ENCODE peak calls at places on chromosomes 5 and 9, in nine cellular contexts. N, G, C, H, T, J, O, V and U are unnamed samples.

GRCh38 chr5:54638090-54638489 is 120.5 kb downstream of the SNX18 start:
- DNase-seq in N (no peak), G (peak; percentile 47), C (no peak), H (no peak), T (no peak), J (no peak), O (no peak), V (no peak), U (no peak)

GRCh38 chr5:178460598-178461425 is 129.4 kb downstream of the COL23A1 start:
- DNase-seq in N (peak; percentile 4), G (peak; percentile 10), C (peak; percentile 86), H (no peak), T (peak; percentile 86), J (peak; percentile 77), O (peak; percentile 54), V (peak; percentile 89), U (peak; percentile 48)

GRCh38 chr9:77215874-77216273 is 38.5 kb downstream of the VPS13A start:
- DNase-seq in N (no peak), G (no peak), C (no peak), H (peak; percentile 19), T (peak; percentile 19), J (no peak), O (no peak), V (no peak), U (no peak)

GRCh38 chr5:79704553-79704952 is 14.9 kb downstream of the CMYA5 start:
- DNase-seq in N (no peak), G (no peak), C (no peak), H (no peak), T (no peak), J (no peak), O (no peak), V (no peak), U (no peak)

GRCh38 chr9:2039294-2040180 is 24.4 kb downstream of the SMARCA2 start:
- DNase-seq in N (no peak), G (no peak), C (peak; percentile 49), H (no peak), T (no peak), J (no peak), O (no peak), V (no peak), U (no peak)

GRCh38 chr5:1918488-1919208 is 35.9 kb upstream of the IRX4 start:
- DNase-seq in N (no peak), G (no peak), C (no peak), H (no peak), T (no peak), J (no peak), O (no peak), V (no peak), U (peak; percentile 40)

GRCh38 chr9:86924206-86924605 is 23.1 kb downstream of the GAS1 start:
- DNase-seq in N (no peak), G (no peak), C (no peak), H (no peak), T (no peak), J (no peak), O (no peak), V (no peak), U (no peak)

GRCh38 chr9:89687216-89687615 is 82.4 kb downstream of the GADD45G start:
- DNase-seq in N (no peak), G (no peak), C (no peak), H (no peak), T (no peak), J (no peak), O (no peak), V (no peak), U (no peak)

GRCh38 chr5:83549681-83550080 is 78.1 kb downstream of the VCAN start:
- DNase-seq in N (no peak), G (no peak), C (no peak), H (no peak), T (no peak), J (no peak), O (no peak), V (no peak), U (no peak)

GRCh38 chr9:123438321-123438720 is 82.3 kb downstream of the CRB2 start:
- DNase-seq in N (no peak), G (no peak), C (no peak), H (no peak), T (no peak), J (no peak), O (no peak), V (no peak), U (no peak)

GRCh38 chr9:131478421-131478868 is 24.3 kb upstream of the POMT1 start:
- DNase-seq in N (peak; percentile 38), G (peak; percentile 55), C (peak; percentile 60), H (no peak), T (peak; percentile 74), J (peak; percentile 62), O (peak; percentile 3), V (peak; percentile 50), U (no peak)

GRCh38 chr5:35269006-35269405 is 38.7 kb upstream of the PRLR start:
- DNase-seq in N (no peak), G (no peak), C (no peak), H (no peak), T (no peak), J (no peak), O (no peak), V (no peak), U (no peak)

DNA sequence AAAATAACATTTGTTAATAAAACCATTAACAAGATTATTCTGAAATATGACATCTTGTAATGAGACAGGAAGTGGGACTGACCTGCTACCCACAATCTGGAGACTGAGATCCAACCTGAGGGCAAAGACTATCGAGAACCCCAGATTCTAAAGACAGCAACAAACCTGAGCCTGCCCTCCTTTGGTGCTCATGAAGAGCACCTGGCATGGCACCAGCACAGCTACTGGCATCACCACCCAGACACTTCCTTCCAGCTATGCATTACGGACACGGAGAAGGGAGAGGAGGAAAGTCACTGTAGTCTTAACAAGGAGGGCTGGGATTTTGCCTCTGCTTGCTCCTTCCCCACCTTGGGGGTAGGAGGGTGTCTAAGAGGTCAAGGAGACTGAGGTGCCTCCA is 105.5 kb downstream of the AUH start:
- DNase-seq in N (no peak), G (no peak), C (no peak), H (no peak), T (no peak), J (no peak), O (no peak), V (no peak), U (no peak)
- H3K4me3 ChIP-seq in N (no peak overlapping the region), G (no peak overlapping the region), C (peak overlapping the region; percentile 6), H (no peak overlapping the region), T (no peak overlapping the region), J (no peak overlapping the region), O (no peak overlapping the region), V (no peak overlapping the region), U (no peak overlapping the region)

GRCh38 chr5:150144876-150145275 is 10.8 kb downstream of the PDGFRB start:
- DNase-seq in N (no peak), G (no peak), C (no peak), H (no peak), T (no peak), J (no peak), O (no peak), V (no peak), U (no peak)

GRCh38 chr5:150144211-150144801 is 11.3 kb downstream of the PDGFRB start:
- DNase-seq in N (no peak), G (no peak), C (peak; percentile 73), H (peak; percentile 78), T (no peak), J (no peak), O (no peak), V (peak; percentile 74), U (peak; percentile 79)

GRCh38 chr5:150142189-150142788 is 13.4 kb downstream of the PDGFRB start:
- DNase-seq in N (no peak), G (no peak), C (no peak), H (no peak), T (no peak), J (no peak), O (no peak), V (no peak), U (no peak)

GRCh38 chr5:150142800-150143724 is 12.6 kb downstream of the PDGFRB start:
- DNase-seq in N (no peak), G (no peak), C (peak; percentile 90), H (peak; percentile 95), T (no peak), J (no peak), O (peak; percentile 33), V (peak; percentile 81), U (peak; percentile 95)

GRCh38 chr5:150143725-150144058 is 12.0 kb downstream of the PDGFRB start:
- DNase-seq in N (no peak), G (no peak), C (no peak), H (no peak), T (no peak), J (no peak), O (no peak), V (no peak), U (no peak)
- H3K4me3 ChIP-seq in N (no peak overlapping the region), G (no peak overlapping the region), C (peak overlapping the region; percentile 38), H (peak overlapping the region; percentile 47), T (no peak overlapping the region), J (no peak overlapping the region), O (no peak overlapping the region), V (peak overlapping the region; percentile 12), U (no peak overlapping the region)

DNA sequence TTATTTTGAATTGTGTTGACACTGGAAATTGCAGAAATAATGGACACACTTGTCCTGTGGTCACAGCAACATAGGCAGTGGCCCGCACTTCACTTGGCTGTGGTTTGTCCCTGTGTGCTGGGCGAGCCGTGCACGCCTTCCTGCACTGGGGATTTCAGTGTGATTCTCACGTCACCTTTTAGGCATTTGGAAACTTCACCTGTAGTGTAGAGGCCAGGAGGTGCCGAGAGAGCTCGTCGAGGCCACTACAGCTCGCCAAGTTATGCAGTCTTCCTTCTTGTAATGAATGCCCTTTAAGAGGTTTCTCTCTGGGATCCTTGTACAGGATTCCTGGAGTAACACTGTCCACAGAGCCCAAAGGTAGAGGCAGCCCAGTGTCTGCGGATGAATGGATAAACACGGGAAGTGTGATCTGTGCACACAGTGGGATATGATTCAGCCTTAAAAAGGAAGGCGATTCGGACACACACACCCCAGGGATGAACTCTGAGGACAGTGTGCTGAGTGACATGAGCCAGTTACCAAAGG is 14.7 kb downstream of the TRAF2 start:
- DNase-seq in N (no peak), G (no peak), C (no peak), H (no peak), T (no peak), J (peak; percentile 36), O (no peak), V (no peak), U (no peak)
- H3K4me3 ChIP-seq in N (no peak overlapping the region), G (peak overlapping the region; percentile 69), C (no peak overlapping the region), H (no peak overlapping the region), T (no peak overlapping the region), J (no peak overlapping the region), O (no peak overlapping the region), V (no peak overlapping the region), U (no peak overlapping the region)

DNA sequence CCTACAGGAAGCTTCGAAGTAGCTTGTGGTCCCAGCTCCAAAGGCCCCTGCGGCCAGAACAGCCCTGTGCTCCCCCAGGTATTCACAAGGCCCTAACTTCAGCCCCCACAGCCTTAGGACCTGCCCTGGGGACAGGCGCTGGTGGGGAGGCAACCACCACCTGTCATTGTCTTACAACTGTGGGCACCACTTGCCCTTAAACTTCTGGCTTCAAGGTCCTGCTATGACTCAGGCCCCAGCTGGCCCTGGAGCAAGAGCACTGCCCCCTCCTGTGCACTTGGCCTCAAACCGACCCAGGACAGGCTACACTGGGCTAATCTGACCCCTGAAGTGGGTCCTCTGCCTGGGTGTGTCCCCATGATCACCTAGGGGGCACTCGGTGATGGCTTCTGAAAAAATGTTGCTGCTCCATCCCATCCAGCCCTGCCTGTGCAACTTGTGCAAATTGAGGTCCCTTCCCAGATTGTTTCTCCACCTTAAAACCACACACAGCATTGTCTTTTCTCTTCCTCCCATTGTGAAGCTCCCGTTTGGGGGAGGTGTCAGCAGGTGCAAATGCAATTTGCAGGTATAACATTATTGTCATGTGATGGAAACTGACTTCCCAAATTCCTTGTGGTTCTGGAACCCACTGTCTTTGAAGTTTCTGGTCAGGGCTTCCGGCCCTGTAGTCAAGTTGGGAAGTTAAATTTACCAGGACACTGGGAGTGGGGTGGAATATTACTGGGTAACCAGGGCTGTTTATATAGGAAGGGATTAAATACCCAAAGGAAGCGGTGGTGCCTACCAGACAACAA is 1.1 kb upstream of the PROB1 start:
- DNase-seq in N (no peak), G (no peak), C (peak; percentile 89), H (no peak), T (peak; percentile 45), J (no peak), O (no peak), V (no peak), U (no peak)
- H3K4me3 ChIP-seq in N (no peak overlapping the region), G (no peak overlapping the region), C (peak overlapping the region; percentile 93), H (no peak overlapping the region), T (no peak overlapping the region), J (no peak overlapping the region), O (no peak overlapping the region), V (no peak overlapping the region), U (no peak overlapping the region)